ENCODE peak calls at places on chromosomes 7 and 10, in four cellular contexts. One of them, this sample, is unnamed. For H3K9me3, the result is how much of the 10 kb centered on the place peaks cover.

GRCh38 chr7:95511716-95512260 is 26.0 kb downstream of the ASB4 start:
- DNase-seq in suprapubic skin: peak
- DNase-seq in aorta: peak
- DNase-seq in right lobe of liver: no peak
- DNase-seq in this sample: peak

GRCh38 chr7:93463764-93464163 is 110.8 kb downstream of the CALCR start:
- DNase-seq in suprapubic skin: no peak
- DNase-seq in aorta: no peak
- DNase-seq in right lobe of liver: no peak
- DNase-seq in this sample: no peak

GRCh38 chr10:24618401-24618800 is 105.3 kb downstream of the ARHGAP21 start:
- DNase-seq in suprapubic skin: no peak
- DNase-seq in aorta: no peak
- DNase-seq in right lobe of liver: no peak
- DNase-seq in this sample: no peak

GRCh38 chr7:137851361-137851945 is 4.7 kb upstream of the DGKI start:
- DNase-seq in suprapubic skin: no peak
- DNase-seq in aorta: no peak
- DNase-seq in right lobe of liver: no peak
- DNase-seq in this sample: no peak

GRCh38 chr7:47771990-47772360 is 176.3 kb downstream of the PKD1L1 start:
- DNase-seq in suprapubic skin: no peak
- DNase-seq in aorta: no peak
- DNase-seq in right lobe of liver: no peak
- DNase-seq in this sample: no peak

GRCh38 chr7:911791-912480 is 35.6 kb downstream of the GET4 start:
- DNase-seq in suprapubic skin: no peak
- DNase-seq in aorta: no peak
- DNase-seq in right lobe of liver: no peak
- DNase-seq in this sample: peak

GRCh38 chr7:121499526-121500123 is 103.5 kb upstream of the FAM3C start:
- DNase-seq in suprapubic skin: no peak
- DNase-seq in aorta: no peak
- DNase-seq in right lobe of liver: no peak
- DNase-seq in this sample: no peak

GRCh38 chr10:63464402-63465292 is 1.1 kb downstream of the JMJD1C start:
- DNase-seq in suprapubic skin: no peak
- DNase-seq in aorta: no peak
- DNase-seq in right lobe of liver: no peak
- DNase-seq in this sample: no peak

GRCh38 chr7:26490631-26491624 is 199.3 kb downstream of the SNX10 start:
- DNase-seq in suprapubic skin: no peak
- DNase-seq in aorta: no peak
- DNase-seq in right lobe of liver: no peak
- DNase-seq in this sample: no peak

GRCh38 chr10:119608316-119609155 is 11.8 kb upstream of the TIAL1 start:
- DNase-seq in suprapubic skin: no peak
- DNase-seq in aorta: peak
- DNase-seq in right lobe of liver: peak
- DNase-seq in this sample: peak

GRCh38 chr7:44748042-44748947 is at the start of gene ZMIZ2:
- DNase-seq in suprapubic skin: peak
- DNase-seq in aorta: peak
- DNase-seq in right lobe of liver: peak
- DNase-seq in this sample: peak

GRCh38 chr7:50653116-50653854 is 88.1 kb upstream of the DDC start:
- DNase-seq in suprapubic skin: peak
- DNase-seq in aorta: peak
- DNase-seq in right lobe of liver: no peak
- DNase-seq in this sample: no peak

GRCh38 chr10:104577171-104577570 is 63.9 kb upstream of the SORCS3 start:
- DNase-seq in suprapubic skin: no peak
- DNase-seq in aorta: no peak
- DNase-seq in right lobe of liver: no peak
- DNase-seq in this sample: no peak

GRCh38 chr10:88932539-88933256 is 19.9 kb downstream of the ACTA2 start:
- DNase-seq in suprapubic skin: no peak
- DNase-seq in aorta: peak
- DNase-seq in right lobe of liver: no peak
- DNase-seq in this sample: peak

GRCh38 chr10:120613180-120613579 is 156.2 kb downstream of the PLPP4 start:
- DNase-seq in suprapubic skin: no peak
- DNase-seq in aorta: no peak
- DNase-seq in right lobe of liver: no peak
- DNase-seq in this sample: no peak

GRCh38 chr7:16916111-16916639 is 34.4 kb upstream of the AGR3 start:
- DNase-seq in suprapubic skin: no peak
- DNase-seq in aorta: no peak
- DNase-seq in right lobe of liver: no peak
- DNase-seq in this sample: no peak

GRCh38 chr10:97887399-97887798 is 37.8 kb downstream of the GOLGA7B start:
- DNase-seq in suprapubic skin: no peak
- DNase-seq in aorta: peak
- DNase-seq in right lobe of liver: no peak
- DNase-seq in this sample: no peak

GRCh38 chr10:100100651-100101525 is 19.2 kb upstream of the CPN1 start:
- DNase-seq in suprapubic skin: no peak
- DNase-seq in aorta: no peak
- DNase-seq in right lobe of liver: no peak
- DNase-seq in this sample: no peak

GRCh38 chr10:15433850-15434537 is 62.9 kb upstream of the FAM171A1 start:
- DNase-seq in suprapubic skin: no peak
- DNase-seq in aorta: no peak
- DNase-seq in right lobe of liver: no peak
- DNase-seq in this sample: no peak

GRCh38 chr7:91082038-91082437 is 182.2 kb upstream of the FZD1 start:
- DNase-seq in suprapubic skin: no peak
- DNase-seq in aorta: no peak
- DNase-seq in right lobe of liver: no peak
- DNase-seq in this sample: no peak

GRCh38 chr7:35483568-35483967 is 211.4 kb downstream of the HERPUD2 start:
- DNase-seq in suprapubic skin: no peak
- DNase-seq in aorta: no peak
- DNase-seq in right lobe of liver: no peak
- DNase-seq in this sample: no peak

GRCh38 chr10:58189269-58189668 is 78.4 kb downstream of the IPMK start:
- DNase-seq in suprapubic skin: no peak
- DNase-seq in aorta: no peak
- DNase-seq in right lobe of liver: no peak
- DNase-seq in this sample: no peak

GRCh38 chr10:21584834-21585530 is 51.0 kb downstream of the MLLT10 start:
- DNase-seq in suprapubic skin: no peak
- DNase-seq in aorta: no peak
- DNase-seq in right lobe of liver: peak
- DNase-seq in this sample: no peak

GRCh38 chr10:98264378-98265065 is 3.5 kb downstream of the LOXL4 start:
- DNase-seq in suprapubic skin: no peak
- DNase-seq in aorta: no peak
- DNase-seq in right lobe of liver: no peak
- DNase-seq in this sample: no peak

DNA sequence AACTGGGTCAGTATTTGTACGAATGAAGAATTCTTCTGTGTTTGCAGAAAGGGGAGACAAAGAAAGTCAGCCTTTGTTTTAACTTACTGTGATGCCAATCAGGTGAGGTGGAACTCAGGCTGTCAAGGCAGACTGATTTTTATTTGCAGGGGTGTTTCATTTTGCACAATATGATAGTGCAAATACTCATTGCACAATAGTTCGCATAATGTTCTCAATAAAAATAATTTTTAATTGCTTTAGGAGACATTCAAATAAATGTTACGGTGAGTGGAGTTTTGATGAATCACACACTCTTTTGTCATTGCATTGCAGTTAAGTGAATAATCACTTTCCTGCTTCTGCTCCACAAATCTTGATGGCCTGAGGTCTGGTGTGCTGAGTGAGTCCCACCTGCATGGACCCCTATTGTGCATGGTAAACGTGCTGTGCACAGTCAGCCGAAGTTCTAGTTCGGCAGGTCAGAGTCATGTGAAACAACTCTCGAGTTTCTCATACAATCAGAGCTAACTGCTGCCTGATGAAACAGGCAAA is 141.3 kb upstream of the FZD8 start:
- DNase-seq in suprapubic skin: no peak
- DNase-seq in aorta: no peak
- DNase-seq in right lobe of liver: no peak
- DNase-seq in this sample: no peak
- H3K27ac ChIP-seq in suprapubic skin: no peak
- H3K27ac ChIP-seq in aorta: no peak
- H3K27ac ChIP-seq in right lobe of liver: no peak
- H3K27ac ChIP-seq in this sample: no peak

DNA sequence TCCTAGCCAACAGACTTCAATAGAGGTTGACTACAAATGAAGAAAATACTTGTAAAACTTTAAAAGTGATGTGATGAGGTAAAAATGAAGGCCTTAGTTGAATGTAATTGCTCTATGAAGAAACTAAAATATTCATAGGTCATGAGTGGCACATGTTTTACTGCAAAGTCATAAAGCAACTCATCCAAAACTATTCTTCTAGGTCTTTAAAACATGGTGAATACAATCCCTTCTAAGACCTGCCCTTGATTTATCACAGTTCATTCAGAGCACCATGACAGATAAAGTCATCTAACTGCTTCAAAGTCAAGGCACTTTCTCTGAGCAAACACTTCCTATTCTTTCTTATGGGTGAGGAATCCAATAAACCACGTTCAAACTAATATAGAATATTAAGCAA is 713.5 kb downstream of the SORCS1 start:
- DNase-seq in suprapubic skin: no peak
- DNase-seq in aorta: no peak
- DNase-seq in right lobe of liver: no peak
- DNase-seq in this sample: no peak
- H3K9me3 ChIP-seq in suprapubic skin: under half
- H3K9me3 ChIP-seq in aorta: under half
- H3K9me3 ChIP-seq in right lobe of liver: under half
- H3K9me3 ChIP-seq in this sample: under half

GRCh38 chr7:112021348-112022044 is 184.7 kb downstream of the DOCK4 start:
- DNase-seq in suprapubic skin: no peak
- DNase-seq in aorta: no peak
- DNase-seq in right lobe of liver: no peak
- DNase-seq in this sample: no peak
- H3K4me3 ChIP-seq in suprapubic skin: no peak
- H3K4me3 ChIP-seq in aorta: no peak
- H3K4me3 ChIP-seq in right lobe of liver: no peak
- H3K4me3 ChIP-seq in this sample: no peak

DNA sequence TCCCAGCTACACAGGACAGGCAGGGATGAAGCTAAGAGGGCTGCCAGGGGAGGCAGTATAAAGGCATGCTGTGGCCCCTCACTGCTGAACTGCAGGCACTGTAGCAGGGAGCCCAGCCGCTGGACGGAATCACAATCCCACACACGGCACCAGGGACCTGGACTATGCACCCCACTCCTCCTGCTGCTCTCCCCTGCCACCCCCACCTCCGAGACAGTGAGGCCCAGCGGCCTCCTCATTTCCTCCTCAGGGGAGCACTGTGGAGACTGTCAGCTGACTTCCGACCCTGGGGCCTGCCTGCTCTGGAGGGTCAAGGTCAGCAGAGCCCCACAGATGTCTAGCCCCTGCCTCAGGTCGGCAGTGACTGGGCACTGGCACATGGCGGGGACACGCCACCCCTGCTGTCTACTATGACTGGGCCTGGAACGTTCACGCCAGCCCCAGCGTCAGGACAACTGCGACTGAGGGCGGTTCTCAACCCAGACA is 92.7 kb downstream of the FAM53B start:
- DNase-seq in suprapubic skin: no peak
- DNase-seq in aorta: no peak
- DNase-seq in right lobe of liver: no peak
- DNase-seq in this sample: peak
- H3K27ac ChIP-seq in suprapubic skin: no peak
- H3K27ac ChIP-seq in aorta: no peak
- H3K27ac ChIP-seq in right lobe of liver: no peak
- H3K27ac ChIP-seq in this sample: no peak

DNA sequence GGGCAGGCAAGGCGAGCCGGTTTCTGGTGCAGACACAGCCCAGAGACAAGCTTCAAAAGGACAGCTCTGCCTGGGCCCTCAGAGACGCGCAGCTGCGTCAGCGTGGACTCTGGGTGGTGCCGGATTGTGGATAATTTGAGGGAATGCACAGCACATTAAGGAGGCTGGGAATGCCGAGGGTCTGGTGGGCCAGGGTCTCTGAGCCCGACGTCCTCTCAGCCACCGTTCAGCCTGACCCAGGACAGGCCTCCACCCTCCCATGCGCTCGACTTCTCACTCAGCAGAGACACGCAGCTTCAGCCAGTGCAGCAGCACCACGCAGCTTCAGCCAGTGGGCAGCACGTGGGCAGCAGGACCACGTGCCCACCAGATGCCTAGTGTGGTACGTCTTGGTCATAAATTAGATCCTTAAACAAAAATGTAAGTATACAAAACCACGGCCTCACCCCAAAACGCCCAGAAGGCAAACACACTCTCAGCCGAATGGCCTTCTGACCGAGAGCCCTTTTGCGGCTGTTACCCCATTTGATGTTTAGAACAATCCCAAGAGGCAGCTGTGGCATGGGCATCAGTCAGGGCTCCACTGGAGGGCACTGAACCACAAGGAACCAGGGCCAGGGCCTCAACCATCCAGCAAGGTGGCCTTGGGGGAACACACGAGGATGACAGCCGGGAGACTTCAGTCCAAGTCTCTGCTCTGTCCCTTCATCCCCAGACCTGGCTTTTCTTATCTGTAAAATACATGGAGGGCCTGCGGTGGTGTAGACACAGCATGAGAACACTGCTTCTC is 63.8 kb upstream of the INSIG1 start:
- DNase-seq in suprapubic skin: no peak
- DNase-seq in aorta: no peak
- DNase-seq in right lobe of liver: peak
- DNase-seq in this sample: no peak
- H3K9me3 ChIP-seq in suprapubic skin: under half
- H3K9me3 ChIP-seq in aorta: under half
- H3K9me3 ChIP-seq in right lobe of liver: under half
- H3K9me3 ChIP-seq in this sample: under half

GRCh38 chr7:140209866-140210609 is 33.3 kb upstream of the KDM7A start:
- DNase-seq in suprapubic skin: no peak
- DNase-seq in aorta: peak
- DNase-seq in right lobe of liver: no peak
- DNase-seq in this sample: peak

GRCh38 chr7:140214075-140214684 is 37.4 kb upstream of the KDM7A start:
- DNase-seq in suprapubic skin: no peak
- DNase-seq in aorta: peak
- DNase-seq in right lobe of liver: no peak
- DNase-seq in this sample: no peak

GRCh38 chr7:140211698-140212097 is 34.9 kb upstream of the KDM7A start:
- DNase-seq in suprapubic skin: no peak
- DNase-seq in aorta: no peak
- DNase-seq in right lobe of liver: no peak
- DNase-seq in this sample: no peak

GRCh38 chr7:140213684-140214074 is 36.9 kb upstream of the KDM7A start:
- DNase-seq in suprapubic skin: no peak
- DNase-seq in aorta: no peak
- DNase-seq in right lobe of liver: no peak
- DNase-seq in this sample: no peak

GRCh38 chr7:140212100-140212881 is 35.5 kb upstream of the KDM7A start:
- DNase-seq in suprapubic skin: no peak
- DNase-seq in aorta: no peak
- DNase-seq in right lobe of liver: no peak
- DNase-seq in this sample: no peak
- H3K4me3 ChIP-seq in suprapubic skin: no peak
- H3K4me3 ChIP-seq in aorta: no peak
- H3K4me3 ChIP-seq in right lobe of liver: no peak
- H3K4me3 ChIP-seq in this sample: no peak

This sample was measured in left lung.